ENCODE peak calls at places on chromosomes 7 and 10, in ten cellular contexts. A, G, F, B, J, W, S, E, X and R are unnamed samples.

GRCh38 chr7:100584677-100585510 is 1.0 kb downstream of the LRCH4 start:
- DNase-seq in A (no peak), G (peak; percentile 79), F (no peak), B (peak; percentile 87), J (peak; percentile 83), W (peak; percentile 82), S (no peak), E (peak; percentile 77), X (no peak), R (no peak)

GRCh38 chr10:13920031-13920430 is 333.3 kb downstream of the PRPF18 start:
- DNase-seq in A (no peak), G (peak; percentile 75), F (no peak), B (no peak), J (no peak), W (no peak), S (no peak), E (no peak), X (no peak), R (no peak)

GRCh38 chr7:45073843-45074737 is 14.7 kb downstream of the NACAD start:
- DNase-seq in A (no peak), G (no peak), F (no peak), B (peak; percentile 43), J (no peak), W (no peak), S (no peak), E (no peak), X (no peak), R (no peak)

GRCh38 chr7:41955475-41956243 is 252.8 kb upstream of the INHBA start:
- DNase-seq in A (peak; percentile 62), G (peak; percentile 99), F (no peak), B (peak; percentile 85), J (no peak), W (peak; percentile 99), S (peak; percentile 81), E (peak; percentile 99), X (peak; percentile 98), R (no peak)

GRCh38 chr10:33193867-33194521 is 140.5 kb downstream of the NRP1 start:
- DNase-seq in A (no peak), G (peak; percentile 92), F (no peak), B (peak; percentile 69), J (no peak), W (peak; percentile 67), S (no peak), E (no peak), X (no peak), R (no peak)

GRCh38 chr10:129602938-129603520 is 136.0 kb downstream of the MGMT start:
- DNase-seq in A (no peak), G (no peak), F (no peak), B (no peak), J (no peak), W (no peak), S (no peak), E (no peak), X (no peak), R (no peak)

GRCh38 chr7:4724648-4725013 is 42.5 kb downstream of the FOXK1 start:
- DNase-seq in A (no peak), G (peak; percentile 48), F (no peak), B (no peak), J (peak; percentile 16), W (peak; percentile 68), S (no peak), E (no peak), X (no peak), R (no peak)

GRCh38 chr10:79353000-79353406 is 5.7 kb downstream of the PPIF start:
- DNase-seq in A (no peak), G (no peak), F (no peak), B (peak; percentile 47), J (no peak), W (no peak), S (no peak), E (no peak), X (no peak), R (no peak)

GRCh38 chr10:92068900-92069299 is 145.3 kb downstream of the BTAF1 start:
- DNase-seq in A (no peak), G (peak; percentile 18), F (no peak), B (no peak), J (no peak), W (peak; percentile 54), S (no peak), E (no peak), X (no peak), R (no peak)

GRCh38 chr10:62543981-62544380 is 169.8 kb downstream of the ZNF365 start:
- DNase-seq in A (no peak), G (no peak), F (no peak), B (no peak), J (no peak), W (no peak), S (no peak), E (no peak), X (no peak), R (no peak)

GRCh38 chr7:157875230-157876179 is 538.7 kb downstream of the DNAJB6 start:
- DNase-seq in A (no peak), G (no peak), F (peak; percentile 10), B (no peak), J (peak; percentile 25), W (no peak), S (no peak), E (no peak), X (no peak), R (peak; percentile 10)

GRCh38 chr10:43186150-43186549 is 47.9 kb downstream of the CSGALNACT2 start:
- DNase-seq in A (no peak), G (no peak), F (no peak), B (no peak), J (no peak), W (no peak), S (no peak), E (no peak), X (no peak), R (no peak)

GRCh38 chr7:46256870-46257528 is 335.9 kb upstream of the IGFBP3 start:
- DNase-seq in A (no peak), G (peak; percentile 9), F (no peak), B (no peak), J (peak; percentile 54), W (peak; percentile 56), S (no peak), E (no peak), X (no peak), R (no peak)

GRCh38 chr10:73992899-73993788 is 4.8 kb upstream of the VCL start:
- DNase-seq in A (no peak), G (peak; percentile 56), F (no peak), B (no peak), J (no peak), W (no peak), S (no peak), E (no peak), X (no peak), R (no peak)

GRCh38 chr7:55496906-55497305 is 75.4 kb downstream of the VOPP1 start:
- DNase-seq in A (no peak), G (no peak), F (no peak), B (peak; percentile 37), J (no peak), W (no peak), S (no peak), E (no peak), X (no peak), R (no peak)

GRCh38 chr7:30752979-30753378 is 1.0 kb downstream of the INMT start:
- DNase-seq in A (no peak), G (peak; percentile 28), F (no peak), B (peak; percentile 59), J (no peak), W (no peak), S (no peak), E (peak; percentile 95), X (peak; percentile 75), R (no peak)

GRCh38 chr10:17731331-17731730 is 20.7 kb upstream of the TMEM236 start:
- DNase-seq in A (no peak), G (no peak), F (no peak), B (no peak), J (no peak), W (no peak), S (no peak), E (no peak), X (no peak), R (no peak)